ENCODE peak calls at places on chromosomes 5 and 9, in nine cellular contexts. F is HL-60, C is GM23338, Y is HCT116, V is GM12891, G is SK-N-SH, S is HepG2, O is transverse colon, H is GM12892. R is an unnamed sample.

GRCh38 chr9:15711531-15712295 is 158.9 kb downstream of the CCDC171 start:
- DNase-seq in F (no peak), C (no peak), Y (no peak), V (no peak), G (no peak), S (no peak), O (no peak), H (no peak), R (no peak)

GRCh38 chr9:95336281-95336680 is 18.8 kb upstream of the FANCC start:
- DNase-seq in F (no peak), C (peak), Y (no peak), V (no peak), G (peak), S (peak), O (no peak), H (no peak), R (no peak)

GRCh38 chr5:31161772-31162171 is 31.7 kb upstream of the CDH6 start:
- DNase-seq in F (no peak), C (peak), Y (no peak), V (no peak), G (no peak), S (peak), O (no peak), H (no peak), R (no peak)

GRCh38 chr5:129125819-129126218 is 31.3 kb downstream of the ISOC1 start:
- DNase-seq in F (no peak), C (no peak), Y (no peak), V (peak), G (no peak), S (no peak), O (no peak), H (no peak), R (no peak)

GRCh38 chr5:138664276-138664943 is 88.8 kb upstream of the CTNNA1 start:
- DNase-seq in F (no peak), C (no peak), Y (no peak), V (no peak), G (no peak), S (no peak), O (no peak), H (no peak), R (no peak)

GRCh38 chr5:177094224-177095087 is 7.7 kb downstream of the FGFR4 start:
- DNase-seq in F (no peak), C (no peak), Y (no peak), V (no peak), G (peak), S (peak), O (peak), H (no peak), R (no peak)

GRCh38 chr9:130576176-130576575 is 3.2 kb upstream of the FUBP3 start:
- DNase-seq in F (no peak), C (no peak), Y (no peak), V (no peak), G (no peak), S (no peak), O (no peak), H (no peak), R (no peak)

GRCh38 chr5:133132717-133133116 is 80.9 kb downstream of the HSPA4 start:
- DNase-seq in F (no peak), C (no peak), Y (no peak), V (no peak), G (no peak), S (no peak), O (no peak), H (no peak), R (no peak)

GRCh38 chr5:93582677-93583524 is at the start of gene NR2F1:
- DNase-seq in F (no peak), C (peak), Y (peak), V (no peak), G (peak), S (peak), O (peak), H (no peak), R (no peak)

GRCh38 chr5:41794478-41794877 is 75.7 kb downstream of the OXCT1 start:
- DNase-seq in F (no peak), C (no peak), Y (peak), V (no peak), G (no peak), S (peak), O (no peak), H (no peak), R (no peak)

DNA sequence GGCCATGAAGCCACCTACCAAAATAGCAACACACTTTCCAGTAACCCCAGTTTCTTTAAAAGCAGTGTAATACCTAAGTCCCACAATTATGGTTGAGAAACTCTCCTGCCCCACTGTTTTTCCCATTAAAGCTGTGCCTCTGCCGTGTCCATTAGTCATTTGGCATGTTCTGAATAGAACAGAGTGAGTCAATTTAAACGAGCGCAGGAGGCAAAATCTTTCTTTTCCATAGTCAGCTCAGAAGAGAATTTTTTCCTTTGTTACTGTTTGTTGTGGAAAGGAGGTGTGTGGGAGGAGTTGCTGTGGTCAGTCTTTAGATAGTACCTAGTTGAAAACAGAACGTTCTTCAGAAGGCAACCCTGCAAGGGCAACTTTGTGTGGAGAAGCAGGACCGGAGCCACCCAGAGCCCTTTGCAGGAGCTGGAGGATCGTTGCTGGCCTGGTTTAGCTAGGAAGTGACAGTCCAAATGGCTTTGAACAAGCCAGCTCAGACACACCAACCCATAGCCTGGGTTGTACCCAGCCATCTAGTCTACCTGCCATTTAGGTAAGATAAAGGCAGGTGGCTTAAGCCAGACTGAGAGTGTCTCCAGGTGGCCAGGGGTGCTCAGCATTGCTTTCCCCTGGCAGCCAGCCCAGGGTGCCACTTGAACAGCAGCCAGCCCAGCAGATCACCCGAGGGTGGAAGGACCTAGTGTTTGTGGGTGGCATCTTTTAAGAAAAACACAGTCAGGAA is 30.4 kb downstream of the GADD45G start:
- DNase-seq in F (no peak), C (no peak), Y (no peak), V (no peak), G (no peak), S (no peak), O (no peak), H (no peak), R (peak)
- TF ChIP-seq POLR2AphosphoS5 in F (no peak), C (no peak), Y (no peak), V (no peak), G (no peak), S (no peak), O (no peak), H (no peak), R (no peak)

GRCh38 chr9:120398286-120398685 is 181.7 kb downstream of the CDK5RAP2 start:
- DNase-seq in F (no peak), C (no peak), Y (no peak), V (no peak), G (no peak), S (no peak), O (no peak), H (no peak), R (no peak)
- TF ChIP-seq POLR2AphosphoS5 in F (no peak), C (no peak), Y (no peak), V (no peak), G (no peak), S (no peak), O (no peak), H (no peak), R (no peak)

DNA sequence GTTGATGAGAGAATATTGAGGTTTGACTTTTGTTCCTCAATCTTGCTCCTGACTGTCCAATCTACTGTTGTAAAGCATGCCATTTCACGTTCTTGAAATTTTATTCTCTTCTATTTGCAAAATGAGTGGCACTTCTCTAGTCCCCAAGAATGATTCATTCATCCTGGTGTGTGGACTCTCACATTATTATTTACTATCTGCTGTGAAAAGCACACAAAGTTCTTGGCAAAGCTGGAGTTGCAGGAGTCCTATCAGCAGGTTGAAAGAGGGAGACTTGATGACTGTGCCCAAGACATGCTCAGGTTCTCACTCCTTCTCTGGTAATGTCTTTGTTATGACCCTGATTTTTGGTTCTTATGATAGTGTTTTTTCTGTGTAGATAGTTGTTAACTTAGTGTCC is 382.6 kb downstream of the DMRTA1 start:
- DNase-seq in F (no peak), C (no peak), Y (no peak), V (no peak), G (no peak), S (no peak), O (no peak), H (no peak), R (no peak)
- TF ChIP-seq POLR2AphosphoS5 in F (no peak), C (no peak), Y (no peak), V (no peak), G (no peak), S (no peak), O (no peak), H (no peak), R (no peak)

DNA sequence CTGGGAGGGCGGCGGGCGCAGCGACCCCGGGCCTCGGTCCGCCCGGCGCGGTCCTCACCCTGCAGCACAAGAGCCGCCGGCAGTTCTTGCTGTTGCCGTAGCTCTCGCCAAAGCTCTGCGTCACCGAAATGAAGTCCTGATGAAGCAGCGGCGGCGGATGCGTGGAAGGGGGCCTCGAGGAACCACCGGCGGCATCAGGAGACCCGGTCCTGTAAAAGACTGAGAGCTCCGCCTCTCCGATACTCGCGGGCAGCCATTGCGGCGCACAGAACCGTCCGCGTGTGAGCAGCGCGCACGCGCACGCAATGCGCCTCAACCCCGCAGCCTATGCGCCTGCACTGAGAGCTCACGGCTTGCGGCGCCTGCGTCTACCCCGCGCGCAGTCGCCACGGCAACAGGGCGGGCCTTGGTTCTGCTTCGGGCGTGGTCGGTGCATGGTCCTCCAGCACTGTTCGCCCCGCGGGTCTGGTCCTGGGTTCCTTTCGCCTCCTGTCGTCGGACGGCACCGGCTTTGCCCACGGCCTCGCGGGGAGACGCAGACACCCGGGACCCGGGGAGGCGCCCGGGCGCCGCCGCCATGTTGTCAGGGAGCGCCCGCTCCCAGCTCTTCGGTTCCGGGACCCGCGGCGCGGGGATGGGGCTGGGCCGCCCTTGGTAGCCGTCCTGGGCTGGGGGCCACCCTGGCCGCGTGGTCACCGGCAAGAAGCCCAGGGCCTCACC is 9.3 kb upstream of the GRIN1 start:
- DNase-seq in F (peak), C (peak), Y (peak), V (peak), G (peak), S (peak), O (peak), H (peak), R (peak)
- TF ChIP-seq POLR2AphosphoS5 in F (peak), C (no peak), Y (peak), V (peak), G (peak), S (peak), O (peak), H (peak), R (peak)

GRCh38 chr5:14266171-14266570 is 123.0 kb downstream of the TRIO start:
- DNase-seq in F (no peak), C (no peak), Y (no peak), V (no peak), G (no peak), S (no peak), O (no peak), H (no peak), R (no peak)

GRCh38 chr5:14266686-14267085 is 123.5 kb downstream of the TRIO start:
- DNase-seq in F (no peak), C (no peak), Y (no peak), V (no peak), G (no peak), S (no peak), O (no peak), H (no peak), R (no peak)

GRCh38 chr5:14263700-14264099 is 120.6 kb downstream of the TRIO start:
- DNase-seq in F (no peak), C (no peak), Y (no peak), V (no peak), G (no peak), S (no peak), O (no peak), H (no peak), R (no peak)

GRCh38 chr5:14265574-14265973 is 122.4 kb downstream of the TRIO start:
- DNase-seq in F (no peak), C (no peak), Y (peak), V (no peak), G (no peak), S (peak), O (no peak), H (no peak), R (no peak)

GRCh38 chr5:14264605-14265316 is 121.6 kb downstream of the TRIO start:
- DNase-seq in F (peak), C (peak), Y (peak), V (peak), G (peak), S (peak), O (peak), H (peak), R (peak)
- TF ChIP-seq POLR2AphosphoS5 in F (no peak), C (peak), Y (peak), V (no peak), G (peak), S (peak), O (peak), H (peak), R (peak)

GRCh38 chr5:98004463-98004862 is 769.0 kb upstream of the RGMB start:
- DNase-seq in F (no peak), C (no peak), Y (no peak), V (no peak), G (no peak), S (no peak), O (no peak), H (no peak), R (no peak)

GRCh38 chr5:97998946-97999345 is 774.5 kb upstream of the RGMB start:
- DNase-seq in F (no peak), C (no peak), Y (no peak), V (no peak), G (no peak), S (no peak), O (no peak), H (no peak), R (no peak)
- TF ChIP-seq POLR2AphosphoS5 in F (no peak), C (no peak), Y (no peak), V (no peak), G (no peak), S (no peak), O (no peak), H (no peak), R (no peak)

R was measured in breast epithelium.